ENCODE peak calls at places on chromosomes 5 and 9, in five cellular contexts. One of them, this sample, is unnamed.

GRCh38 chr5:174872271-174872670 is 147.9 kb downstream of the MSX2 start:
- DNase-seq in mesendoderm: no peak
- DNase-seq in IMR-90: no peak
- DNase-seq in H1: no peak
- DNase-seq in H9: no peak
- DNase-seq in this sample: no peak

GRCh38 chr5:125199968-125200841 is 453.8 kb upstream of the ZNF608 start:
- DNase-seq in mesendoderm: peak
- DNase-seq in IMR-90: no peak
- DNase-seq in H1: no peak
- DNase-seq in H9: peak
- DNase-seq in this sample: no peak

GRCh38 chr5:171627936-171628335 is 157.7 kb upstream of the SMIM23 start:
- DNase-seq in mesendoderm: no peak
- DNase-seq in IMR-90: no peak
- DNase-seq in H1: no peak
- DNase-seq in H9: no peak
- DNase-seq in this sample: no peak

GRCh38 chr5:158382473-158382872 is 523.5 kb upstream of the CLINT1 start:
- DNase-seq in mesendoderm: peak
- DNase-seq in IMR-90: peak
- DNase-seq in H1: no peak
- DNase-seq in H9: peak
- DNase-seq in this sample: no peak

GRCh38 chr5:171676286-171676944 is 109.2 kb upstream of the SMIM23 start:
- DNase-seq in mesendoderm: no peak
- DNase-seq in IMR-90: no peak
- DNase-seq in H1: peak
- DNase-seq in H9: no peak
- DNase-seq in this sample: no peak

GRCh38 chr5:34045996-34046395 is 3.0 kb upstream of the C1QTNF3 start:
- DNase-seq in mesendoderm: no peak
- DNase-seq in IMR-90: peak
- DNase-seq in H1: no peak
- DNase-seq in H9: no peak
- DNase-seq in this sample: no peak

GRCh38 chr5:133977858-133978257 is 9.4 kb upstream of the C5orf15 start:
- DNase-seq in mesendoderm: no peak
- DNase-seq in IMR-90: peak
- DNase-seq in H1: no peak
- DNase-seq in H9: no peak
- DNase-seq in this sample: no peak

GRCh38 chr5:173004447-173004846 is 20.9 kb downstream of the ATP6V0E1 start:
- DNase-seq in mesendoderm: no peak
- DNase-seq in IMR-90: no peak
- DNase-seq in H1: no peak
- DNase-seq in H9: no peak
- DNase-seq in this sample: no peak

GRCh38 chr5:169695919-169696490 is 58.9 kb downstream of the DOCK2 start:
- DNase-seq in mesendoderm: no peak
- DNase-seq in IMR-90: peak
- DNase-seq in H1: no peak
- DNase-seq in H9: no peak
- DNase-seq in this sample: no peak

GRCh38 chr5:92911851-92912250 is 669.2 kb downstream of the NR2F1-AS1 start:
- DNase-seq in mesendoderm: no peak
- DNase-seq in IMR-90: no peak
- DNase-seq in H1: no peak
- DNase-seq in H9: no peak
- DNase-seq in this sample: no peak

GRCh38 chr5:156258934-156259333 is 68.0 kb upstream of the SGCD start:
- DNase-seq in mesendoderm: no peak
- DNase-seq in IMR-90: no peak
- DNase-seq in H1: no peak
- DNase-seq in H9: no peak
- DNase-seq in this sample: no peak

GRCh38 chr5:61277190-61277589 is 54.9 kb upstream of the ZSWIM6 start:
- DNase-seq in mesendoderm: peak
- DNase-seq in IMR-90: peak
- DNase-seq in H1: no peak
- DNase-seq in H9: peak
- DNase-seq in this sample: no peak

GRCh38 chr5:94702729-94703128 is 84.3 kb downstream of the SLF1 start:
- DNase-seq in mesendoderm: no peak
- DNase-seq in IMR-90: no peak
- DNase-seq in H1: no peak
- DNase-seq in H9: no peak
- DNase-seq in this sample: no peak

GRCh38 chr5:135246923-135247795 is 151.9 kb downstream of the MACROH2A1 start:
- DNase-seq in mesendoderm: peak
- DNase-seq in IMR-90: peak
- DNase-seq in H1: peak
- DNase-seq in H9: peak
- DNase-seq in this sample: no peak

GRCh38 chr9:112176410-112177010 is 1.4 kb upstream of the SUSD1 start:
- DNase-seq in mesendoderm: no peak
- DNase-seq in IMR-90: no peak
- DNase-seq in H1: no peak
- DNase-seq in H9: no peak
- DNase-seq in this sample: no peak

GRCh38 chr9:137631608-137632431 is 13.0 kb downstream of the EHMT1 start:
- DNase-seq in mesendoderm: no peak
- DNase-seq in IMR-90: no peak
- DNase-seq in H1: no peak
- DNase-seq in H9: no peak
- DNase-seq in this sample: no peak

GRCh38 chr9:137630684-137631083 is 11.9 kb downstream of the EHMT1 start:
- DNase-seq in mesendoderm: no peak
- DNase-seq in IMR-90: no peak
- DNase-seq in H1: no peak
- DNase-seq in H9: no peak
- DNase-seq in this sample: no peak

GRCh38 chr9:137634016-137634415 is 15.2 kb downstream of the EHMT1 start:
- DNase-seq in mesendoderm: no peak
- DNase-seq in IMR-90: no peak
- DNase-seq in H1: no peak
- DNase-seq in H9: no peak
- DNase-seq in this sample: no peak

GRCh38 chr9:137630126-137630525 is 11.3 kb downstream of the EHMT1 start:
- DNase-seq in mesendoderm: no peak
- DNase-seq in IMR-90: peak
- DNase-seq in H1: no peak
- DNase-seq in H9: no peak
- DNase-seq in this sample: no peak

DNA sequence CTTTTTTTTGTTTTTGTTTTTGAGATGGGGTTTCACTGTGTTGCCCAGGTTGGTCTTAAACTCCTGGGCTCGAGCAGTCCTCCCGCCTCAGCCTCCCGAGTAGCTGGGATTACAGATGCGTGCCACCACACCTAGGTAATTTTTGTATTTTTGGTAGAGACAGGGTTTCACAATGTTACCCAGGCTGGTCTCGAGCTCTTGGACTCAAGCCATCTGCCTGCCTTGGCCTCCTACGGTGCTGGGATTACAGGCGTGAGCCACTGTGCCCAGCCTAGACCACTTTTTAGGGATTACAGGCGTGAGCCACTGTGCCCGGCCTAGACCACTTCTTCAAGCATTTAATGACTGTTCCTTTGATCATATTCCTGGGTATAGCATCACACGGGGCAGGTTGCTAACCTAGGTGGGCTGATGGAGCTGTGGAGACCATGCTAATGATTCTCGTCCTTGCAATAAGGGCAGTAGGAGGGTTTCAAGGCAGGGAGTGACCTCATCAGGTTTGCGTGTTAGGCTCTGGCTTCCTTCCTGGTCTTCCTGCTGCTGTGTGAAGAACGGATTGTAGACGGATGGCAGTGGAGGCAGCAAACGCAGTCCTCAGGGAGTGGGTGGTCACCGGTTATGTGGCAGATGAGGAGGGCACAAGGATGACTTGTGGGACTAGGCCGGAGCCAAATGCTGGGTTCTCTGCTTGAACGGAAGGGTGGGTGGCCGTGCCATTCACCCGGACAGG is 13.8 kb downstream of the EHMT1 start:
- DNase-seq in mesendoderm: peak
- DNase-seq in IMR-90: peak
- DNase-seq in H1: no peak
- DNase-seq in H9: no peak
- DNase-seq in this sample: no peak
- H3K4ac ChIP-seq in mesendoderm: no peak
- H3K4ac ChIP-seq in IMR-90: no peak
- H3K4ac ChIP-seq in H1: peak
- H3K4ac ChIP-seq in H9: no peak
- H3K4ac ChIP-seq in this sample: no peak

DNA sequence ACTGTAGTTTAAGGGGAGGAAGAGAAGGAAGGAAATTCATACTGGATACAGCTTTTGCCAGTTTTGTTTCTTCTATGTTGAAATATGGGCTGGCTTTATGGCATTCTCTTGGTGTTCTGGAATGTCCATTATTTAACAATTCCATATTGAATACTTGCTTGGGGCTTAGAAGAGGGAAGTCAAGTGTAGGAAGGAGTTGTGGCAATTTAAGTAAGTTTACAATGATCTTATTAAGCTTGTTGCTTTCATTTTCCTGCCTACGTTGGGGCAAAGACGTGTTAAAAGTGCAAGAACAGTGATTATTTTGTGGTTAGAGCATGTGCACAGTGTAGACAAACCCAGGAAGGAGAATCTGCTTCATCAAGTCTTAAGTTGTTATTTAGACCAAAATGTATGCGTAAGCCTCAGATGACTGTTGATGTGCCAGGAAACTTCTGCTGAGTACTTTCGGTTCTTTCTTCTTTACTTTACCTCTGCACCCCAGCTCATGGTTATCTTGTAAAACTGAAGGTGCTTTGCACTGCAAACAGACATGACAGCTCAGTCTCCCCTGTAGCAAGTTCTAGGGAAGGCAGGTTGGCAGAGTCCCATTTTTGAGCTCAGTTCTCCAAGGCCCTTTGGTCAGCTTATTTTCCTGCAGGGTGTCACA is 75.8 kb downstream of the F2RL2 start:
- DNase-seq in mesendoderm: no peak
- DNase-seq in IMR-90: no peak
- DNase-seq in H1: no peak
- DNase-seq in H9: no peak
- DNase-seq in this sample: no peak
- H3K4me2 ChIP-seq in mesendoderm: no peak
- H3K4me2 ChIP-seq in IMR-90: peak
- H3K4me2 ChIP-seq in H1: no peak
- H3K4me2 ChIP-seq in H9: no peak
- H3K4me2 ChIP-seq in this sample: no peak

GRCh38 chr9:7173139-7173538 is 415.4 kb downstream of the KDM4C start:
- DNase-seq in mesendoderm: no peak
- DNase-seq in IMR-90: no peak
- DNase-seq in H1: no peak
- DNase-seq in H9: no peak
- DNase-seq in this sample: no peak
- H3K4ac ChIP-seq in mesendoderm: no peak
- H3K4ac ChIP-seq in IMR-90: no peak
- H3K4ac ChIP-seq in H1: no peak
- H3K4ac ChIP-seq in H9: no peak
- H3K4ac ChIP-seq in this sample: no peak

GRCh38 chr5:89372176-89372575 is 489.2 kb upstream of the MEF2C start:
- DNase-seq in mesendoderm: no peak
- DNase-seq in IMR-90: no peak
- DNase-seq in H1: no peak
- DNase-seq in H9: no peak
- DNase-seq in this sample: no peak
- H3K4me2 ChIP-seq in mesendoderm: no peak
- H3K4me2 ChIP-seq in IMR-90: no peak
- H3K4me2 ChIP-seq in H1: no peak
- H3K4me2 ChIP-seq in H9: no peak
- H3K4me2 ChIP-seq in this sample: no peak